ENCODE peak calls at places on chromosomes 4 and X, in six cellular contexts. C is HepG2, B is GM12878, Z is K562, I is GM12891, W is H1. T is an unnamed sample.
A peak's percentile ranks its signal among the peaks of the same experiment; 100 is the strongest.

GRCh38 chr4:146959692-146960091 is 14.0 kb upstream of the TTC29 start:
- DNase-seq in C (no peak), B (no peak), Z (no peak), I (no peak), W (no peak), T (no peak)

GRCh38 chrX:70134116-70134477 is 850 bp downstream of the IGBP1 start:
- DNase-seq in C (peak; percentile 3), B (no peak), Z (peak; percentile 28), I (no peak), W (no peak), T (no peak)

GRCh38 chrX:133776072-133776471 is 209.3 kb downstream of the GPC3 start:
- DNase-seq in C (no peak), B (no peak), Z (peak; percentile 38), I (no peak), W (peak; percentile 5), T (no peak)

GRCh38 chr4:98746530-98746929 is 88.1 kb upstream of the TSPAN5 start:
- DNase-seq in C (no peak), B (no peak), Z (no peak), I (no peak), W (no peak), T (no peak)

GRCh38 chr4:16431871-16432270 is 205.6 kb upstream of the TAPT1 start:
- DNase-seq in C (no peak), B (no peak), Z (no peak), I (no peak), W (no peak), T (no peak)

GRCh38 chrX:19552793-19553192 is 37.5 kb upstream of the MAP3K15 start:
- DNase-seq in C (no peak), B (no peak), Z (no peak), I (no peak), W (no peak), T (no peak)

GRCh38 chr4:142721187-142721586 is 124.9 kb downstream of the INPP4B start:
- DNase-seq in C (no peak), B (no peak), Z (no peak), I (no peak), W (no peak), T (no peak)

GRCh38 chrX:100812216-100813158 is 7.7 kb upstream of the CSTF2 start:
- DNase-seq in C (no peak), B (no peak), Z (no peak), I (no peak), W (no peak), T (no peak)

GRCh38 chr4:185480016-185480732 is 8.6 kb upstream of the CCDC110 start:
- DNase-seq in C (no peak), B (no peak), Z (no peak), I (no peak), W (no peak), T (no peak)

GRCh38 chr4:25031077-25031606 is 396 bp upstream of the LGI2 start:
- DNase-seq in C (no peak), B (no peak), Z (no peak), I (no peak), W (no peak), T (no peak)

GRCh38 chrX:152733261-152733975 is at the start of the genes CSAG1 and MAGEA12:
- DNase-seq in C (no peak), B (no peak), Z (peak; percentile 75), I (no peak), W (no peak), T (no peak)

GRCh38 chr4:7964459-7964858 is 24.8 kb upstream of the AFAP1 start:
- DNase-seq in C (no peak), B (no peak), Z (no peak), I (no peak), W (no peak), T (no peak)

GRCh38 chrX:110402091-110402854 is 43.6 kb downstream of the RTL9 start:
- DNase-seq in C (no peak), B (no peak), Z (peak; percentile 53), I (no peak), W (no peak), T (no peak)

GRCh38 chr4:86910369-86910768 is 18.1 kb upstream of the C4orf36 start:
- DNase-seq in C (no peak), B (no peak), Z (no peak), I (no peak), W (no peak), T (no peak)

GRCh38 chrX:131068945-131069719 is 11.0 kb downstream of the ARHGAP36 start:
- DNase-seq in C (peak; percentile 10), B (no peak), Z (peak; percentile 49), I (peak; percentile 20), W (no peak), T (peak; percentile 28)

DNA sequence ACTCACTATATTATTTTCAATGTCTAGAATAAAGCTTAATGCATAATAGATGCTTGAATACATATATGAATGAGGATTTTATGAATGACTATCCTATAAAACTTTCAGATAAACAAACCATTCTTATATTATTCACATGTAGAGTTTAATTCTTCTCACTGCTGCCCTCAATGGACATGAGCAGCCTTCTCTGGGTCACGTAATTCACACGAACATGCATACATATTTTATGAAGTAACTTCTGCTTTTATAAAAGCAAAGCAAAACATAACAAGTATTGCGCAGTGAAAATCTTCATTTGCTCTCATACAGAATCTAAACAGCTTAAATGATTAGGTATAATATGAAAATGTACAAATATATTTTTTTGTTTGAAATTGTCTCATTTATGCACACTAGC is 116.7 kb downstream of the TMA16 start:
- DNase-seq in C (no peak), B (no peak), Z (no peak), I (no peak), W (no peak), T (no peak)
- TF ChIP-seq TAF1 in C (no peak), B (no peak), Z (no peak), I (no peak), W (no peak), T (no peak)

GRCh38 chrX:107000013-107000515 is at the start of gene MORC4:
- DNase-seq in C (peak; percentile 65), B (no peak), Z (peak; percentile 29), I (peak; percentile 16), W (peak; percentile 58), T (peak; percentile 12)
- TF ChIP-seq POLR2A in C (peak; percentile 39), B (no peak), Z (no peak), I (no peak), W (peak; percentile 29), T (no peak)

DNA sequence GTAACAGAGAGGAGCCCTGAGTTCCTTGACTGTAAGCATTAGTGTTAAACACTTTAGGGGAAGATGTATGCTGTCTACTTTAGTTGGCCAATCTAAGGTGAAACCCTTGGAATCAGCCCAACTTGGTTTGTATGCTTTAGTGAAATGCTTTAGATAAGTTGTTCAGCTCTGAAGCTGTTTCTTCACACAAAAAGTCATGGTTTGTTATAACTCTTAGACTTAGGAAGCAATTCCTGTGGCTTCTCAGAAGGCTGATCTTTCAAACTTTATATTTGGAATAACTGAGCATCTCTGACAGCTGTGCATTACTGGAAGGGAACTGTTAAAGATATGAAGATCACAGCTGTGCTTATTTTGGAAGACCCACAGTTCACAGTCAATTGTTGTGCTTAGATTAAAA is 714.1 kb downstream of the FAT4 start:
- DNase-seq in C (no peak), B (no peak), Z (no peak), I (no peak), W (no peak), T (no peak)
- TF ChIP-seq TAF1 in C (no peak), B (no peak), Z (no peak), I (no peak), W (no peak), T (no peak)

GRCh38 chrX:54810532-54810931 is 3.0 kb downstream of the MAGED2 start:
- DNase-seq in C (no peak), B (no peak), Z (no peak), I (no peak), W (no peak), T (no peak)

GRCh38 chrX:54807524-54808108 is at the start of gene MAGED2:
- DNase-seq in C (no peak), B (no peak), Z (peak; percentile 15), I (no peak), W (no peak), T (no peak)

GRCh38 chrX:54808109-54808604 is 612 bp downstream of the MAGED2 start:
- DNase-seq in C (peak; percentile 2), B (no peak), Z (peak; percentile 55), I (peak; percentile 25), W (no peak), T (no peak)

GRCh38 chrX:54811301-54811885 is 3.8 kb downstream of the MAGED2 start:
- DNase-seq in C (no peak), B (no peak), Z (no peak), I (no peak), W (no peak), T (no peak)

DNA sequence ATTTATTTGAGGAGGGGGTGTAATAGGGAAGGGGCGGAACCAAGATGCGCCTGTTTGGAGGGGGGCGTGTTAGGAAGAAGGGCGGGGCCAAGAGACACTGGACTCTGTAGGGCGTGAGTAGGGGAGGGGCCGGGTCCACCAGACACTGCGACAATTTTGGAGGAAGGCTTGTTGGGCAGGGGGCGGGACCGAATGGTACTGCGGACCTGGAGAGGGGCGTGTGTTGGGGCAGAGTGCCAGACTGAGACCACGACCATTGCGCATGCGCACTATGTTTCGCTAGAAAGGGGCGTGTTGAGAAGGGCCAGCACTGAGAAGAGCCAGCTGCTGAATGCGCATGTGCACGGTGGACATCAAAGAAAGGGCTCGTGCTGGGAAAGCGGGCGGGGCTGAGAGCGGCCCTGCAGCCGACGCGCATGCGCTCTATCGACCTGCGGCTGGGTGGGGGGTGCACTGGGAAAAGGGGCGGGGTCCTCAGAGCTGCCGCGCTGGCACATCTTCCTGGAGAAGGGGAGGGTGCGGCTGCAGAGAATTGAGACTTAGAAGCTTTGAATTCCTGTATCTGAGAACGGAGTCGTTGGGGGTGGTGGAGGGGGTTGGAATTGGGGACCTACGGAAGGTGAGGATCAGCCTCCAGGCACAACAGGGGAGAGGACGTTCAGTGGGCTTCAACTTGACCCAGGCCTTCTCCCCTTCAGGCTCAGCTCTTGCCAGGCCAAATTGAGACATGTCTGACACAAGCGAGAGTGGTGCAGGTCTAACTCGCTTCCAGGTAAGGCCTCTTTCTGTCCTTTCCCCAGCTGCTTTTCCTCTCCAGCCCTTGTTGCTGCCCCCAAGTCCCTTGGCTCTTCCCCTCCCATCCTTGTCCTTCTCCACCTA is 1.3 kb downstream of the MAGED2 start:
- DNase-seq in C (peak; percentile 92), B (peak; percentile 92), Z (peak; percentile 95), I (peak; percentile 77), W (peak; percentile 91), T (peak; percentile 78)
- TF ChIP-seq POLR2A in C (peak; percentile 42), B (peak; percentile 59), Z (no peak), I (no peak), W (peak; percentile 58), T (no peak)